ENCODE peak calls at places on chromosomes 1 and 21, in six cellular contexts. One of them, this sample, is unnamed.

GRCh38 chr1:10160173-10160572 is 50.2 kb upstream of the KIF1B start:
- DNase-seq in NCI-H510A: no peak
- DNase-seq in stimulated activated CD8-positive, alpha-beta memory T cell treated with anti-CD3 and anti-CD28 coated beads, Interleukin-15, amount 100 ng/mL, for 4 hours: no peak
- DNase-seq in nucleus accumbens: no peak
- DNase-seq in A172: no peak
- DNase-seq in EL: no peak
- DNase-seq in this sample: no peak

GRCh38 chr1:218779341-218779831 is 394.3 kb upstream of the LYPLAL1 start:
- DNase-seq in NCI-H510A: no peak
- DNase-seq in stimulated activated CD8-positive, alpha-beta memory T cell treated with anti-CD3 and anti-CD28 coated beads, Interleukin-15, amount 100 ng/mL, for 4 hours: no peak
- DNase-seq in nucleus accumbens: no peak
- DNase-seq in A172: no peak
- DNase-seq in EL: peak
- DNase-seq in this sample: no peak

GRCh38 chr1:93625582-93626327 is 55.9 kb downstream of the BCAR3 start:
- DNase-seq in NCI-H510A: no peak
- DNase-seq in stimulated activated CD8-positive, alpha-beta memory T cell treated with anti-CD3 and anti-CD28 coated beads, Interleukin-15, amount 100 ng/mL, for 4 hours: no peak
- DNase-seq in nucleus accumbens: no peak
- DNase-seq in A172: peak
- DNase-seq in EL: peak
- DNase-seq in this sample: peak

GRCh38 chr1:4137621-4138390 is 237.7 kb upstream of the C1orf174 start:
- DNase-seq in NCI-H510A: no peak
- DNase-seq in stimulated activated CD8-positive, alpha-beta memory T cell treated with anti-CD3 and anti-CD28 coated beads, Interleukin-15, amount 100 ng/mL, for 4 hours: no peak
- DNase-seq in nucleus accumbens: no peak
- DNase-seq in A172: no peak
- DNase-seq in EL: no peak
- DNase-seq in this sample: no peak

GRCh38 chr1:36856126-36856525 is 178.2 kb downstream of the GRIK3 start:
- DNase-seq in NCI-H510A: peak
- DNase-seq in stimulated activated CD8-positive, alpha-beta memory T cell treated with anti-CD3 and anti-CD28 coated beads, Interleukin-15, amount 100 ng/mL, for 4 hours: no peak
- DNase-seq in nucleus accumbens: no peak
- DNase-seq in A172: no peak
- DNase-seq in EL: no peak
- DNase-seq in this sample: no peak

GRCh38 chr1:170823120-170823519 is 112.2 kb upstream of the MROH9 start:
- DNase-seq in NCI-H510A: no peak
- DNase-seq in stimulated activated CD8-positive, alpha-beta memory T cell treated with anti-CD3 and anti-CD28 coated beads, Interleukin-15, amount 100 ng/mL, for 4 hours: no peak
- DNase-seq in nucleus accumbens: no peak
- DNase-seq in A172: peak
- DNase-seq in EL: peak
- DNase-seq in this sample: no peak

GRCh38 chr1:111466480-111466879 is 7.3 kb upstream of the C1orf162 start:
- DNase-seq in NCI-H510A: no peak
- DNase-seq in stimulated activated CD8-positive, alpha-beta memory T cell treated with anti-CD3 and anti-CD28 coated beads, Interleukin-15, amount 100 ng/mL, for 4 hours: no peak
- DNase-seq in nucleus accumbens: no peak
- DNase-seq in A172: no peak
- DNase-seq in EL: no peak
- DNase-seq in this sample: no peak

GRCh38 chr21:46080171-46081021 is 17.5 kb upstream of the COL6A2 start:
- DNase-seq in NCI-H510A: no peak
- DNase-seq in stimulated activated CD8-positive, alpha-beta memory T cell treated with anti-CD3 and anti-CD28 coated beads, Interleukin-15, amount 100 ng/mL, for 4 hours: no peak
- DNase-seq in nucleus accumbens: no peak
- DNase-seq in A172: no peak
- DNase-seq in EL: no peak
- DNase-seq in this sample: no peak

GRCh38 chr1:116347678-116348077 is 25.4 kb upstream of the ATP1A1 start:
- DNase-seq in NCI-H510A: no peak
- DNase-seq in stimulated activated CD8-positive, alpha-beta memory T cell treated with anti-CD3 and anti-CD28 coated beads, Interleukin-15, amount 100 ng/mL, for 4 hours: no peak
- DNase-seq in nucleus accumbens: no peak
- DNase-seq in A172: no peak
- DNase-seq in EL: no peak
- DNase-seq in this sample: no peak

GRCh38 chr1:6275826-6276764 is 15.2 kb upstream of the GPR153 start:
- DNase-seq in NCI-H510A: peak
- DNase-seq in stimulated activated CD8-positive, alpha-beta memory T cell treated with anti-CD3 and anti-CD28 coated beads, Interleukin-15, amount 100 ng/mL, for 4 hours: no peak
- DNase-seq in nucleus accumbens: no peak
- DNase-seq in A172: peak
- DNase-seq in EL: peak
- DNase-seq in this sample: no peak

GRCh38 chr1:183304466-183305122 is 113.6 kb downstream of the NMNAT2 start:
- DNase-seq in NCI-H510A: peak
- DNase-seq in stimulated activated CD8-positive, alpha-beta memory T cell treated with anti-CD3 and anti-CD28 coated beads, Interleukin-15, amount 100 ng/mL, for 4 hours: no peak
- DNase-seq in nucleus accumbens: no peak
- DNase-seq in A172: no peak
- DNase-seq in EL: no peak
- DNase-seq in this sample: no peak